ENCODE peak calls at places on chromosome 16, in seven cellular contexts. Z, L, P, C, M, D and G are unnamed samples.

GRCh38 chr16:85902366-85903155 is 3.6 kb downstream of the IRF8 start:
- DNase-seq in C (no peak), M (no peak), P (no peak), Z (no peak), D (peak), L (no peak), G (peak)

GRCh38 chr16:88658714-88659113 is 4.2 kb downstream of the MVD start:
- DNase-seq in L (no peak), D (no peak), P (no peak), Z (no peak), M (no peak), C (no peak), G (no peak)

GRCh38 chr16:14569213-14569612 is 60.8 kb downstream of the PARN start:
- DNase-seq in Z (no peak), L (no peak), M (no peak), C (no peak), P (no peak), D (no peak), G (no peak)

GRCh38 chr16:9122969-9123368 is 31.5 kb downstream of the HAPSTR1 start:
- DNase-seq in C (no peak), D (no peak), M (no peak), L (no peak), P (no peak), Z (no peak), G (no peak)

GRCh38 chr16:27439273-27440018 is 37.5 kb downstream of the IL21R start:
- DNase-seq in C (no peak), L (no peak), P (no peak), Z (peak), M (no peak), D (no peak), G (no peak)

GRCh38 chr16:50266337-50267091 is at the start of gene ADCY7:
- DNase-seq in P (peak), D (peak), L (no peak), M (peak), Z (peak), C (no peak), G (peak)

GRCh38 chr16:74923766-74924460 is 61.0 kb downstream of the WDR59 start:
- DNase-seq in C (no peak), L (no peak), Z (peak), P (peak), D (no peak), M (no peak), G (no peak)

GRCh38 chr16:47978491-47979490 is 177.0 kb downstream of the ABCC12 start:
- DNase-seq in C (no peak), M (no peak), L (no peak), P (no peak), D (no peak), Z (no peak), G (no peak)

GRCh38 chr16:8660841-8661301 is 13.5 kb upstream of the ABAT start:
- DNase-seq in P (peak), M (peak), D (peak), L (no peak), C (no peak), Z (peak), G (peak)

GRCh38 chr16:47461598-47462266 is 601 bp downstream of the PHKB start:
- DNase-seq in C (no peak), D (peak), M (no peak), P (peak), L (no peak), Z (no peak), G (peak)

GRCh38 chr16:79707867-79708266 is 107.3 kb upstream of the MAF start:
- DNase-seq in P (peak), C (no peak), D (no peak), Z (peak), L (no peak), M (no peak), G (no peak)

GRCh38 chr16:81586421-81586820 is 141.8 kb downstream of the CMIP start:
- DNase-seq in M (no peak), L (no peak), D (no peak), C (no peak), P (no peak), Z (no peak), G (no peak)

GRCh38 chr16:15650698-15651161 is 685 bp downstream of the NDE1 start:
- DNase-seq in D (peak), Z (peak), L (no peak), C (no peak), M (no peak), P (peak), G (no peak)

GRCh38 chr16:820730-821129 is 20.2 kb upstream of the GNG13 start:
- DNase-seq in L (no peak), D (no peak), Z (no peak), P (no peak), M (no peak), C (no peak), G (no peak)

GRCh38 chr16:11198817-11199216 is 57.2 kb downstream of the SOCS1 start:
- DNase-seq in M (no peak), C (no peak), D (no peak), Z (no peak), L (peak), P (no peak), G (no peak)

GRCh38 chr16:10039220-10040096 is 142.8 kb downstream of the GRIN2A start:
- DNase-seq in Z (peak), P (peak), D (no peak), C (no peak), M (no peak), L (no peak), G (no peak)

GRCh38 chr16:118857-119256 is 19.6 kb downstream of the NPRL3 start:
- DNase-seq in P (no peak), C (no peak), Z (no peak), L (no peak), M (no peak), D (no peak), G (no peak)

GRCh38 chr16:8928467-8928957 is 35.2 kb downstream of the USP7 start:
- DNase-seq in Z (no peak), C (no peak), D (peak), P (no peak), L (no peak), M (no peak), G (no peak)

GRCh38 chr16:29915590-29916247 is 10.3 kb downstream of the KCTD13 start:
- DNase-seq in D (no peak), L (no peak), Z (no peak), C (no peak), P (no peak), M (no peak), G (no peak)

GRCh38 chr16:12078405-12079245 is 102.1 kb downstream of the SNX29 start:
- DNase-seq in C (no peak), P (no peak), M (no peak), D (peak), Z (no peak), L (no peak), G (no peak)

GRCh38 chr16:27355610-27356009 is 41.8 kb downstream of the IL4R start:
- DNase-seq in L (no peak), D (peak), M (no peak), C (no peak), Z (peak), P (peak), G (no peak)

GRCh38 chr16:14283786-14284185 is 212.7 kb downstream of the MRTFB start:
- DNase-seq in M (no peak), P (no peak), C (no peak), Z (no peak), D (no peak), L (no peak), G (no peak)

GRCh38 chr16:5188318-5189025 is 90.9 kb upstream of the EEF2KMT start:
- DNase-seq in C (no peak), D (no peak), Z (no peak), P (no peak), M (no peak), L (no peak), G (no peak)

GRCh38 chr16:69478685-69479084 is 54.3 kb downstream of the CYB5B start:
- DNase-seq in P (no peak), Z (no peak), L (no peak), D (no peak), M (no peak), C (no peak), G (no peak)

GRCh38 chr16:11806721-11807120 is 9.7 kb upstream of the ZC3H7A start:
- DNase-seq in M (no peak), P (no peak), C (no peak), D (no peak), L (no peak), Z (no peak), G (no peak)